ENCODE peak calls at places on chromosomes 12 and 14, in eight cellular contexts. C is Peyer's patch, W is lower leg skin, N is body of pancreas, T is A549, U is prostate gland, Y is esophagus squamous epithelium, O is heart left ventricle. R is an unnamed sample.

GRCh38 chr12:115134298-115134697 is 450.3 kb upstream of the TBX3 start:
- DNase-seq in C (no peak), W (no peak), N (no peak), T (no peak), U (no peak), Y (no peak), O (no peak), R (no peak)

GRCh38 chr14:77026166-77026929 is 2.2 kb downstream of the IRF2BPL start:
- DNase-seq in C (no peak), W (no peak), N (peak; percentile 53), T (no peak), U (no peak), Y (no peak), O (peak; percentile 74), R (no peak)

GRCh38 chr14:69719501-69719951 is 47.4 kb upstream of the SRSF5 start:
- DNase-seq in C (no peak), W (no peak), N (peak; percentile 66), T (no peak), U (peak; percentile 22), Y (no peak), O (no peak), R (no peak)

GRCh38 chr12:110600254-110600653 is 13.7 kb upstream of the TCTN1 start:
- DNase-seq in C (no peak), W (no peak), N (no peak), T (peak; percentile 56), U (no peak), Y (no peak), O (no peak), R (no peak)

GRCh38 chr12:64781374-64782029 is 22.3 kb upstream of the GNS start:
- DNase-seq in C (peak; percentile 22), W (no peak), N (peak; percentile 69), T (no peak), U (peak; percentile 23), Y (no peak), O (no peak), R (no peak)

GRCh38 chr12:47280543-47281330 is 201.0 kb upstream of the AMIGO2 start:
- DNase-seq in C (no peak), W (no peak), N (no peak), T (no peak), U (no peak), Y (no peak), O (no peak), R (no peak)

GRCh38 chr12:52005903-52006703 is 643 bp upstream of the TAMALIN start:
- DNase-seq in C (peak; percentile 79), W (peak; percentile 75), N (peak; percentile 80), T (no peak), U (no peak), Y (no peak), O (peak; percentile 75), R (no peak)

GRCh38 chr14:69014829-69015259 is 35.7 kb upstream of the ACTN1 start:
- DNase-seq in C (no peak), W (no peak), N (no peak), T (no peak), U (no peak), Y (no peak), O (no peak), R (no peak)

GRCh38 chr14:96824283-96824682 is 27.1 kb downstream of the VRK1 start:
- DNase-seq in C (no peak), W (no peak), N (no peak), T (no peak), U (no peak), Y (no peak), O (no peak), R (no peak)

GRCh38 chr12:111788178-111788654 is 21.5 kb downstream of the ALDH2 start:
- DNase-seq in C (no peak), W (no peak), N (peak; percentile 87), T (no peak), U (no peak), Y (no peak), O (no peak), R (no peak)

GRCh38 chr12:47755655-47756562 is 2.8 kb downstream of the RAPGEF3 start:
- DNase-seq in C (no peak), W (peak; percentile 60), N (no peak), T (no peak), U (peak; percentile 76), Y (no peak), O (peak; percentile 57), R (no peak)

GRCh38 chr14:34198096-34198495 is 247.2 kb upstream of the EGLN3 start:
- DNase-seq in C (no peak), W (no peak), N (no peak), T (no peak), U (no peak), Y (no peak), O (no peak), R (no peak)

GRCh38 chr14:34449819-34450541 is 12.1 kb downstream of the SPTSSA start:
- DNase-seq in C (no peak), W (no peak), N (no peak), T (no peak), U (no peak), Y (no peak), O (no peak), R (no peak)

GRCh38 chr14:93231129-93231979 is 24.3 kb downstream of the UBR7 start:
- DNase-seq in C (no peak), W (no peak), N (peak; percentile 11), T (peak; percentile 78), U (no peak), Y (no peak), O (no peak), R (no peak)

GRCh38 chr12:10739157-10740118 is 16.3 kb upstream of the YBX3 start:
- DNase-seq in C (no peak), W (no peak), N (no peak), T (no peak), U (no peak), Y (no peak), O (no peak), R (no peak)

DNA sequence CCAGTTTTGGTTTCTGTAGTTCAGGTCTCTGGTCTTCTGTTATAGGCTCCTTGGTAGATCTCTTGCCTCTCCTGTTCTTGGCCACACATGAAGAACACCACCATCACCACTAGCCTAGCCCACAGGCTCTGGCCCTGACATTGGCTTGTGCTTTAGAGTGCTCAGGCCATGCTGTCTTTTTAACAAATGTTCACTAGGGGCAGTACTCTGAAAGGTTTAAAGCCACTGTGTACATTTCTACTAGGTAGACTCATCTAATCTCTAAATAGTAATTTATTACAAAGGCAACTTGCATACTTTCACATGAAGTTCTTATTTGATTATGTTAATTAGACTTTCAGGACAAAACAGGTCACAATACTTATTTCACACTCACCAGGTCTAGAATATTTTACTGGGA is 38.3 kb downstream of the PDE6H start:
- DNase-seq in C (no peak), W (no peak), N (no peak), T (no peak), U (no peak), Y (no peak), O (no peak), R (no peak)
- TF ChIP-seq CTCF in C (no peak), W (no peak), N (no peak), T (no peak), U (peak; percentile 8), Y (no peak), O (no peak), R (no peak)

GRCh38 chr12:62363506-62363905 is 103.1 kb upstream of the MON2 start:
- DNase-seq in C (no peak), W (no peak), N (no peak), T (no peak), U (no peak), Y (no peak), O (no peak), R (no peak)
- H3K4me3 ChIP-seq in C (no peak overlapping the region), W (no peak overlapping the region), N (no peak overlapping the region), T (no peak overlapping the region), U (no peak overlapping the region), Y (no peak overlapping the region), O (no peak overlapping the region), R (no peak overlapping the region)

GRCh38 chr12:113241191-113242017 is 20.1 kb downstream of the TPCN1 start:
- DNase-seq in C (no peak), W (no peak), N (peak; percentile 82), T (no peak), U (peak; percentile 70), Y (no peak), O (peak; percentile 51), R (no peak)
- TF ChIP-seq POLR2A in C (no peak), W (no peak), N (peak; percentile 30), T (no peak), U (no peak), Y (no peak), O (no peak), R (no peak)

GRCh38 chr12:77045183-77045582 is 20.2 kb downstream of the E2F7 start:
- DNase-seq in C (no peak), W (no peak), N (no peak), T (no peak), U (no peak), Y (no peak), O (no peak), R (no peak)

GRCh38 chr12:77049767-77050353 is 15.5 kb downstream of the E2F7 start:
- DNase-seq in C (no peak), W (no peak), N (peak; percentile 45), T (peak; percentile 50), U (peak; percentile 39), Y (no peak), O (no peak), R (no peak)

GRCh38 chr12:77042834-77043233 is 22.5 kb downstream of the E2F7 start:
- DNase-seq in C (no peak), W (no peak), N (no peak), T (no peak), U (no peak), Y (no peak), O (no peak), R (no peak)

GRCh38 chr12:77053259-77053658 is 12.1 kb downstream of the E2F7 start:
- DNase-seq in C (no peak), W (no peak), N (no peak), T (no peak), U (no peak), Y (no peak), O (no peak), R (no peak)

GRCh38 chr12:77047341-77048202 is 17.8 kb downstream of the E2F7 start:
- DNase-seq in C (no peak), W (no peak), N (no peak), T (no peak), U (no peak), Y (no peak), O (no peak), R (no peak)
- TF ChIP-seq CTCF in C (no peak), W (no peak), N (no peak), T (no peak), U (no peak), Y (no peak), O (no peak), R (no peak)

DNA sequence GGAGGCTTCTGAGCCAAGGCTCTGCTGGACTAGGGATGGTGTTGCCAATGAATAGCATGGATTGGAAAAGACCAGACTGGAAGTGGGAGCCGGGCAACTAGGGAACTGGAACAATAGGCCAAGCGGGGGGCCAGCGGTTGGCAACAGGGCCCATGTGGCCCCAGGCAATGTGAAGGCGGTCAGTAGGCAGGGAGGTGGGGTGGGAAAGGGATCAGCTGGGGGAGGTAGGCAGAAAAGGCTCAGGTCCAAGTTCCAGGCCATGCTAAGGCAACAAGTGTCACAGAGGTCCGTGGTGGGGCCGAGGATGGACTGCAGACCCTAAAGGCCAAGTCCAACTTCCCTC is 14.9 kb upstream of the MLXIP start:
- DNase-seq in C (no peak), W (no peak), N (peak; percentile 84), T (no peak), U (no peak), Y (no peak), O (no peak), R (no peak)
- H3K4me3 ChIP-seq in C (no peak overlapping the region), W (no peak overlapping the region), N (no peak overlapping the region), T (no peak overlapping the region), U (no peak overlapping the region), Y (no peak overlapping the region), O (no peak overlapping the region), R (peak overlapping the region; percentile 12)

R was measured in vagina.